ENCODE peak calls at places on chromosomes 11 and 22, in four cellular contexts. One of them, this sample, is unnamed.

GRCh38 chr22:23219787-23220484 is 39.6 kb downstream of the BCR start:
- DNase-seq in GM12878: peak
- DNase-seq in LHCN-M2: peak
- DNase-seq in HFF-Myc: no peak
- DNase-seq in this sample: peak

GRCh38 chr11:8111636-8112035 is 30.6 kb downstream of the TUB start:
- DNase-seq in LHCN-M2: no peak
- DNase-seq in HFF-Myc: no peak
- DNase-seq in GM12878: no peak
- DNase-seq in this sample: no peak

GRCh38 chr11:84855846-84856245 is 771.3 kb downstream of the DLG2 start:
- DNase-seq in LHCN-M2: peak
- DNase-seq in GM12878: no peak
- DNase-seq in HFF-Myc: no peak
- DNase-seq in this sample: peak

GRCh38 chr11:48129697-48130395 is 86.8 kb upstream of the OR4B1 start:
- DNase-seq in GM12878: no peak
- DNase-seq in LHCN-M2: no peak
- DNase-seq in HFF-Myc: no peak
- DNase-seq in this sample: no peak

GRCh38 chr22:46641829-46642266 is 21.7 kb downstream of the GRAMD4 start:
- DNase-seq in GM12878: no peak
- DNase-seq in HFF-Myc: no peak
- DNase-seq in LHCN-M2: no peak
- DNase-seq in this sample: no peak

GRCh38 chr22:17946691-17947367 is 77.5 kb downstream of the MICAL3 start:
- DNase-seq in LHCN-M2: no peak
- DNase-seq in GM12878: no peak
- DNase-seq in HFF-Myc: no peak
- DNase-seq in this sample: no peak

GRCh38 chr11:65078151-65078550 is 5.7 kb downstream of the CDCA5 start:
- DNase-seq in GM12878: no peak
- DNase-seq in HFF-Myc: no peak
- DNase-seq in LHCN-M2: peak
- DNase-seq in this sample: peak

GRCh38 chr11:15807827-15808226 is 548.5 kb downstream of the SOX6 start:
- DNase-seq in HFF-Myc: no peak
- DNase-seq in LHCN-M2: no peak
- DNase-seq in GM12878: no peak
- DNase-seq in this sample: no peak

GRCh38 chr11:95641506-95641905 is 148.1 kb downstream of the FAM76B start:
- DNase-seq in GM12878: peak
- DNase-seq in LHCN-M2: no peak
- DNase-seq in HFF-Myc: no peak
- DNase-seq in this sample: peak

GRCh38 chr22:23531966-23532735 is 47.9 kb downstream of the IGLL1 start:
- DNase-seq in HFF-Myc: no peak
- DNase-seq in GM12878: no peak
- DNase-seq in LHCN-M2: no peak
- DNase-seq in this sample: no peak

GRCh38 chr22:42376721-42377177 is 55.5 kb downstream of the NFAM1 start:
- DNase-seq in HFF-Myc: peak
- DNase-seq in GM12878: no peak
- DNase-seq in LHCN-M2: no peak
- DNase-seq in this sample: no peak

This sample was measured in HT1080.